ENCODE peak calls at places on chromosomes 16 and 17, in eight cellular contexts. L is choroid plexus epithelial cell, M is GM06990, J is GM12865, Z is IMR-90, C is glutamatergic neuron, A is lower leg skin, H is astrocyte of the spinal cord. P is an unnamed sample.

GRCh38 chr17:34756670-34757021 is 177.3 kb downstream of the TMEM132E start:
- DNase-seq in C (peak), H (no peak), M (no peak), Z (no peak), J (no peak), A (peak), L (no peak), P (no peak)

GRCh38 chr17:7893226-7893880 is 4.8 kb downstream of the CHD3 start:
- DNase-seq in C (no peak), M (no peak), H (no peak), J (no peak), Z (no peak), L (no peak), A (peak), P (no peak)

GRCh38 chr16:35409503-35409902 is 1950.1 kb downstream of the TP53TG3F start:
- DNase-seq in Z (no peak), A (no peak), M (no peak), H (no peak), J (no peak), C (no peak), L (no peak), P (no peak)

GRCh38 chr17:66044083-66044482 is 147.8 kb downstream of the CEP112 start:
- DNase-seq in J (no peak), C (no peak), A (no peak), M (no peak), H (no peak), L (no peak), Z (no peak), P (no peak)

GRCh38 chr16:85446846-85447656 is 166.1 kb upstream of the GSE1 start:
- DNase-seq in A (no peak), Z (no peak), L (no peak), J (peak), C (no peak), M (peak), H (no peak), P (peak)

GRCh38 chr17:79981661-79982101 is 54.0 kb downstream of the TBC1D16 start:
- DNase-seq in Z (no peak), L (no peak), J (no peak), H (no peak), C (no peak), A (peak), M (no peak), P (no peak)

GRCh38 chr16:19599968-19600716 is 44.6 kb downstream of the VPS35L start:
- DNase-seq in A (no peak), H (no peak), Z (no peak), M (no peak), L (no peak), C (no peak), J (no peak), P (no peak)

GRCh38 chr17:61399131-61400057 is at the start of gene TBX2:
- DNase-seq in J (no peak), H (peak), L (peak), M (no peak), C (peak), Z (peak), A (no peak), P (no peak)

GRCh38 chr16:25748099-25748654 is 56.4 kb downstream of the HS3ST4 start:
- DNase-seq in L (no peak), A (no peak), H (no peak), M (no peak), J (no peak), C (no peak), Z (no peak), P (no peak)

GRCh38 chr17:27586203-27586701 is 44.7 kb upstream of the LGALS9 start:
- DNase-seq in H (peak), J (no peak), M (no peak), L (peak), C (no peak), Z (peak), A (no peak), P (no peak)

GRCh38 chr17:7383742-7384488 is 3.0 kb downstream of the TNK1 start:
- DNase-seq in L (no peak), Z (peak), A (no peak), M (peak), H (peak), J (peak), C (peak), P (peak)

GRCh38 chr17:4598776-4599504 is 14.6 kb downstream of the SMTNL2 start:
- DNase-seq in Z (peak), C (no peak), H (no peak), A (no peak), L (peak), J (no peak), M (no peak), P (no peak)

GRCh38 chr16:75256059-75256870 is 4.8 kb upstream of the BCAR1 start:
- DNase-seq in Z (no peak), L (peak), C (no peak), M (no peak), J (no peak), H (no peak), A (peak), P (no peak)

GRCh38 chr17:18074566-18075272 is 13.0 kb upstream of the DRG2 start:
- DNase-seq in J (no peak), Z (no peak), A (no peak), H (no peak), C (no peak), L (no peak), M (no peak), P (no peak)

GRCh38 chr17:3556239-3556904 is 1.2 kb downstream of the TRPV3 start:
- DNase-seq in Z (no peak), C (no peak), M (no peak), L (no peak), A (no peak), J (peak), H (no peak), P (no peak)

GRCh38 chr16:4550587-4550986 is 5.6 kb upstream of the C16orf96 start:
- DNase-seq in L (no peak), Z (no peak), M (no peak), A (no peak), J (no peak), C (no peak), H (no peak), P (no peak)

GRCh38 chr17:2107050-2107449 is 52.1 kb downstream of the HIC1 start:
- DNase-seq in H (no peak), C (no peak), M (no peak), L (no peak), Z (no peak), J (no peak), A (peak), P (no peak)

GRCh38 chr16:87150359-87151280 is 166.6 kb downstream of the C16orf95 start:
- DNase-seq in A (no peak), M (no peak), Z (no peak), C (no peak), H (peak), J (no peak), L (peak), P (no peak)

GRCh38 chr17:61128671-61129115 is 270.9 kb upstream of the TBX2 start:
- DNase-seq in J (no peak), L (peak), H (no peak), Z (peak), C (no peak), A (no peak), M (no peak), P (no peak)

GRCh38 chr17:55433629-55434422 is 12.2 kb upstream of the MMD start:
- DNase-seq in C (no peak), A (no peak), H (peak), Z (peak), M (no peak), J (no peak), L (peak), P (no peak)

GRCh38 chr17:79607941-79608728 is 2.7 kb downstream of the RBFOX3 start:
- DNase-seq in H (no peak), A (no peak), L (peak), J (no peak), Z (no peak), C (peak), M (no peak), P (no peak)

GRCh38 chr16:87956771-87957279 is 5.6 kb downstream of the BANP start:
- DNase-seq in J (peak), M (no peak), L (peak), C (peak), H (peak), Z (peak), A (no peak), P (peak)

GRCh38 chr16:27359615-27360014 is 42.4 kb upstream of the IL21R start:
- DNase-seq in A (no peak), J (no peak), M (no peak), L (no peak), Z (no peak), C (no peak), H (no peak), P (no peak)

GRCh38 chr17:59287452-59287851 is 44.0 kb upstream of the YPEL2 start:
- DNase-seq in H (peak), L (peak), C (no peak), J (no peak), M (no peak), A (no peak), Z (peak), P (no peak)

GRCh38 chr17:81221842-81222619 is 734 bp downstream of the CEP131 start:
- DNase-seq in A (no peak), L (no peak), M (no peak), Z (no peak), J (no peak), H (no peak), C (no peak), P (no peak)

GRCh38 chr16:49876716-49877129 is 20.8 kb upstream of the ZNF423 start:
- DNase-seq in C (peak), J (peak), H (peak), M (peak), Z (no peak), A (peak), L (peak), P (peak)

GRCh38 chr16:31219154-31219741 is 2.3 kb upstream of the PYDC1 start:
- DNase-seq in Z (no peak), J (no peak), H (no peak), M (no peak), A (no peak), L (no peak), C (no peak), P (no peak)

GRCh38 chr16:58847902-58848661 is 114.0 kb upstream of the GOT2 start:
- DNase-seq in Z (no peak), A (no peak), M (no peak), H (no peak), C (no peak), L (no peak), J (no peak), P (no peak)

GRCh38 chr16:14302031-14302398 is 230.9 kb downstream of the MRTFB start:
- DNase-seq in C (peak), J (peak), Z (peak), A (peak), L (peak), H (peak), M (peak), P (peak)

GRCh38 chr16:1102921-1103648 is 7.0 kb upstream of the C1QTNF8 start:
- DNase-seq in Z (no peak), A (no peak), L (peak), C (peak), H (no peak), J (peak), M (peak), P (peak)

GRCh38 chr17:37067555-37068111 is 118.9 kb downstream of the AATF start:
- DNase-seq in Z (peak), H (peak), C (no peak), A (peak), M (no peak), J (no peak), L (peak), P (no peak)

GRCh38 chr17:38660097-38661026 is 14.4 kb downstream of the EPOP start:
- DNase-seq in H (no peak), A (no peak), J (no peak), L (no peak), C (no peak), Z (no peak), M (no peak), P (no peak)

GRCh38 chr16:11105038-11105903 is 150.7 kb downstream of the SOCS1 start:
- DNase-seq in M (peak), J (peak), C (no peak), Z (peak), L (peak), H (peak), A (no peak), P (peak)

GRCh38 chr17:39800540-39800939 is 62.8 kb downstream of the GRB7 start:
- DNase-seq in A (no peak), H (no peak), L (no peak), M (peak), J (peak), C (no peak), Z (no peak), P (peak)

GRCh38 chr17:78933959-78934568 is 8.9 kb upstream of the TIMP2 start:
- DNase-seq in L (peak), Z (peak), A (peak), C (peak), M (no peak), H (peak), J (no peak), P (no peak)

GRCh38 chr16:5367960-5368359 is 270.4 kb upstream of the EEF2KMT start:
- DNase-seq in Z (no peak), L (no peak), H (no peak), M (no peak), C (no peak), J (no peak), A (no peak), P (no peak)

DNA sequence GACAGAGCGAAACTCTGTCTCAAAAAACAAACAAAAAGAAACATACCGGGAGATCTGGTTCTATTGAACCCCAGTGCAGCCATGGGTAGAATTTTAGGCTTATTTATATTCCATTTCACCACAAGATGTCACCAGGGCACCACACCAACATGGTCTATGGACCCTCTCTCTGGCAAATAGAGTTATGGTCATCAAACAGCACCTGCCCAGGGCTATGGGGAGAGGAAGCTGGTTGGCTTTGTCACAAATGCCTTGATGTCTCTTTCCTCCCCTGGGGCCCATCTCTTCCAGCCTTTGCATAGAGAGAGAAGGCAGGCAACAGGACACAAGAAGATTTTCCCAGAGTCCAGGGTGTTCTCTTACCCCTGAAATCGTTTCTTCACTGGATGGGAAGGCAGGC is 128.4 kb downstream of the WWOX start:
- DNase-seq in H (no peak), Z (no peak), L (no peak), C (peak), J (no peak), A (no peak), M (no peak), P (no peak)
- TF ChIP-seq CTCF in H (no peak), Z (peak), L (no peak), C (no peak), J (no peak), A (no peak), M (peak), P (no peak)

GRCh38 chr17:16285646-16286008 is 67.6 kb downstream of the CENPV start:
- DNase-seq in J (no peak), C (no peak), L (no peak), H (no peak), A (no peak), Z (no peak), M (no peak), P (no peak)

GRCh38 chr17:16281351-16281750 is 64.3 kb downstream of the PIGL start:
- DNase-seq in M (no peak), C (no peak), L (peak), J (no peak), A (no peak), H (peak), Z (peak), P (no peak)

GRCh38 chr17:16286009-16286946 is 67.0 kb downstream of the CENPV start:
- DNase-seq in H (peak), C (peak), Z (peak), A (peak), J (peak), M (peak), L (peak), P (peak)

GRCh38 chr17:16282522-16282921 is 65.5 kb downstream of the PIGL start:
- DNase-seq in L (peak), A (no peak), M (no peak), H (peak), J (no peak), C (no peak), Z (peak), P (no peak)

DNA sequence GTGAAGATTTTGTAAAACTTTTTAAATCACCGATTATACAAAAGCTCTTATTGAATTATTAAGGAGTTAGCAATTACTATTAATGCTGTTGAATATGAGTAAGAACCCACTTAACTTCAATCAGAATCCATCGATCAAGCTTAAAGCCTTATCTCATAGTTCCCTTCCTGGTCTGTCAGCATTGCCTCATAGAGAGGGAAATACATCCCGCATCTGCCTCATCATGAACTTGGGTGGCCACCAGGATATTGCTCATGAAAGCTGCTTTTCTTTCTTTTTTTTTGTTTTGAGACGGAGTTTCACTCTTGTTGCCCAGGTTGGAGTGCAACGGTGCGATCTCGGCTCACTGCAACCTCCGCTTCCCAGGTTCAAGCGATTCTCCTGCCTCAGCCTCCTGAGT is 66.7 kb downstream of the PIGL start:
- DNase-seq in L (peak), Z (peak), A (no peak), H (peak), C (no peak), M (no peak), J (no peak), P (no peak)
- TF ChIP-seq CTCF in L (no peak), Z (no peak), A (no peak), H (no peak), C (no peak), M (no peak), J (no peak), P (no peak)

GRCh38 chr17:77727216-77727615 is 231.3 kb upstream of the TNRC6C start:
- DNase-seq in L (no peak), J (no peak), Z (no peak), C (no peak), A (peak), H (no peak), M (no peak), P (no peak)

GRCh38 chr17:77726549-77726957 is 231.9 kb upstream of the TNRC6C start:
- DNase-seq in H (no peak), M (no peak), Z (no peak), L (no peak), C (no peak), A (peak), J (no peak), P (no peak)

GRCh38 chr17:77728871-77729270 is 229.6 kb upstream of the TNRC6C start:
- DNase-seq in L (no peak), C (no peak), H (no peak), M (no peak), A (peak), J (no peak), Z (no peak), P (no peak)

GRCh38 chr17:77729587-77729986 is 228.9 kb upstream of the TNRC6C start:
- DNase-seq in A (peak), Z (no peak), L (no peak), H (no peak), M (no peak), C (no peak), J (no peak), P (no peak)

GRCh38 chr17:77728022-77728671 is 230.4 kb upstream of the TNRC6C start:
- DNase-seq in M (no peak), C (no peak), L (peak), H (no peak), J (peak), A (peak), Z (no peak), P (no peak)
- TF ChIP-seq CTCF in M (no peak), C (no peak), L (peak), H (no peak), J (no peak), A (peak), Z (no peak), P (no peak)

GRCh38 chr16:68235105-68235881 is 634 bp downstream of the ESRP2 start:
- DNase-seq in H (no peak), M (no peak), Z (no peak), L (no peak), A (peak), C (no peak), J (no peak), P (no peak)
- TF ChIP-seq CTCF in H (no peak), M (no peak), Z (no peak), L (no peak), A (no peak), C (no peak), J (no peak), P (no peak)

DNA sequence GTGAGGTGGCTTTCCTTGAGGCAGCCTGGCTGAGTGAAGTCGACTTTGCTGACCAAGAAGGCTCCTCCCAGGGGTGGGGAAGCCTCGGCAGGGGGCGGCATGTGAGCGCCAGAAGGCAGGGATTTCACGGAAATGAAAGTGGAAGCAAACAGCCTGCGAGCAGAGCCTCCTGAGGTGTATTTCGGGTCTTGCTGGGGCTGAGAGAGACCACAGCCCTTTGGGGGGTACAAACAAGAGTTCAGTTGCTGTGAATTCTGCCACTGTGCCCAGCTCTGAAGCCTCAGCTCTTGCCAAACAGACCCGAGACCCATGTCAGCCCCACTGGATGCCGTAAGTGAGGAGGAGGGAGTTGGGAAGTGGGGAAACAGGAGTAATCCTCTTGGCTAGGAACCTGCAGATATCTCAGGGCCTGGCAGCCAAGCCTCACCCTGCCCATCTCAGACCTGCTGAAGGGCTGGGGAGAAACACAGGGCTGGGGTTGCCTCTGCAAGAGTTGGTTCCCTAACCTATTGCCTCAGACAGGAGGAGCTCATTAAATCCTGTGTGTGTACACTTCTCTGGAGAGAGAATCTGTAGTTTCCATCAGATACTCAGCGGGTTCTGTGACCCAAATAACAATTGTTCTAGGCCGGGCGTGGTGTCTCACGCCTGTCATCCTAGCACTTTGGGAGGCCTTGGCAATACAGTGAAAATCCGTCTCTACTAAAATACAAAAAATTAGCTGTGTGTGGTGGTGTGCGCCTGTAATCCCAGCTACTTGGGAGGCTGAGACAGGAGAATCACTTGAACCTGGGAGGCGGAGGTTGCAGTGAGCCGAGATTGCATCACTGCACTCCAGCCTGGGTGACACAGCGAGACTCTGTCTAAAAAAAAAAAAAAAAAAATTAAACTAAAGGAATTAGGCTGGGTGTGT is at the start of gene IFI35:
- DNase-seq in Z (peak), A (peak), H (peak), M (peak), C (peak), J (peak), L (peak), P (peak)
- TF ChIP-seq CTCF in Z (peak), A (no peak), H (peak), M (peak), C (no peak), J (peak), L (peak), P (peak)

GRCh38 chr17:45784583-45785372 is 658 bp downstream of the CRHR1 start:
- DNase-seq in J (no peak), M (no peak), L (no peak), Z (no peak), C (peak), H (no peak), A (peak), P (peak)
- TF ChIP-seq CTCF in J (no peak), M (no peak), L (no peak), Z (no peak), C (no peak), H (peak), A (no peak), P (no peak)

P was measured in GM10248.